ENCODE peak calls at places on chromosomes 16 and 17, in nine cellular contexts. One of them, this sample, is unnamed.

GRCh38 chr16:1438229-1439057 is 5.9 kb downstream of the CCDC154 start:
- DNase-seq in aorta: no peak
- DNase-seq in PC-9: no peak
- DNase-seq in naive thymus-derived CD8-positive, alpha-beta T cell: no peak
- DNase-seq in transverse colon: no peak
- DNase-seq in SK-N-SH: no peak
- DNase-seq in H54: no peak
- DNase-seq in prostate gland: no peak
- DNase-seq in stimulated activated CD8-positive, alpha-beta memory T cell treated with anti-CD3 and anti-CD28 coated beads, Interleukin-7, amount 100 ng/mL, for 24 hours: no peak
- DNase-seq in this sample: no peak

GRCh38 chr17:55458287-55458900 is 36.8 kb upstream of the MMD start:
- DNase-seq in aorta: no peak
- DNase-seq in PC-9: no peak
- DNase-seq in naive thymus-derived CD8-positive, alpha-beta T cell: no peak
- DNase-seq in transverse colon: no peak
- DNase-seq in SK-N-SH: no peak
- DNase-seq in H54: no peak
- DNase-seq in prostate gland: no peak
- DNase-seq in stimulated activated CD8-positive, alpha-beta memory T cell treated with anti-CD3 and anti-CD28 coated beads, Interleukin-7, amount 100 ng/mL, for 24 hours: no peak
- DNase-seq in this sample: no peak

GRCh38 chr17:48219605-48220004 is 112.0 kb downstream of the SNX11 start:
- DNase-seq in aorta: no peak
- DNase-seq in PC-9: no peak
- DNase-seq in naive thymus-derived CD8-positive, alpha-beta T cell: no peak
- DNase-seq in transverse colon: no peak
- DNase-seq in SK-N-SH: no peak
- DNase-seq in H54: no peak
- DNase-seq in prostate gland: no peak
- DNase-seq in stimulated activated CD8-positive, alpha-beta memory T cell treated with anti-CD3 and anti-CD28 coated beads, Interleukin-7, amount 100 ng/mL, for 24 hours: no peak
- DNase-seq in this sample: no peak

GRCh38 chr17:76726766-76727718 is at the start of gene METTL23:
- DNase-seq in aorta: peak; percentile 95
- DNase-seq in PC-9: no peak
- DNase-seq in naive thymus-derived CD8-positive, alpha-beta T cell: no peak
- DNase-seq in transverse colon: peak; percentile 90
- DNase-seq in SK-N-SH: peak; percentile 89
- DNase-seq in H54: no peak
- DNase-seq in prostate gland: peak; percentile 79
- DNase-seq in stimulated activated CD8-positive, alpha-beta memory T cell treated with anti-CD3 and anti-CD28 coated beads, Interleukin-7, amount 100 ng/mL, for 24 hours: peak; percentile 61
- DNase-seq in this sample: peak; percentile 40

GRCh38 chr17:17740627-17741237 is 59.5 kb downstream of the RAI1 start:
- DNase-seq in aorta: no peak
- DNase-seq in PC-9: no peak
- DNase-seq in naive thymus-derived CD8-positive, alpha-beta T cell: peak; percentile 62
- DNase-seq in transverse colon: no peak
- DNase-seq in SK-N-SH: no peak
- DNase-seq in H54: no peak
- DNase-seq in prostate gland: no peak
- DNase-seq in stimulated activated CD8-positive, alpha-beta memory T cell treated with anti-CD3 and anti-CD28 coated beads, Interleukin-7, amount 100 ng/mL, for 24 hours: no peak
- DNase-seq in this sample: no peak

GRCh38 chr17:17837966-17838962 is 1.5 kb upstream of the SREBF1 start:
- DNase-seq in aorta: no peak
- DNase-seq in PC-9: peak; percentile 69
- DNase-seq in naive thymus-derived CD8-positive, alpha-beta T cell: no peak
- DNase-seq in transverse colon: peak; percentile 64
- DNase-seq in SK-N-SH: no peak
- DNase-seq in H54: no peak
- DNase-seq in prostate gland: peak; percentile 72
- DNase-seq in stimulated activated CD8-positive, alpha-beta memory T cell treated with anti-CD3 and anti-CD28 coated beads, Interleukin-7, amount 100 ng/mL, for 24 hours: no peak
- DNase-seq in this sample: no peak

GRCh38 chr16:17744903-17745581 is 274.3 kb upstream of the XYLT1 start:
- DNase-seq in aorta: no peak
- DNase-seq in PC-9: no peak
- DNase-seq in naive thymus-derived CD8-positive, alpha-beta T cell: no peak
- DNase-seq in transverse colon: no peak
- DNase-seq in SK-N-SH: no peak
- DNase-seq in H54: no peak
- DNase-seq in prostate gland: no peak
- DNase-seq in stimulated activated CD8-positive, alpha-beta memory T cell treated with anti-CD3 and anti-CD28 coated beads, Interleukin-7, amount 100 ng/mL, for 24 hours: no peak
- DNase-seq in this sample: no peak

GRCh38 chr17:50003916-50004315 is 8.9 kb upstream of the DLX3 start:
- DNase-seq in aorta: peak; percentile 6
- DNase-seq in PC-9: no peak
- DNase-seq in naive thymus-derived CD8-positive, alpha-beta T cell: no peak
- DNase-seq in transverse colon: no peak
- DNase-seq in SK-N-SH: no peak
- DNase-seq in H54: no peak
- DNase-seq in prostate gland: no peak
- DNase-seq in stimulated activated CD8-positive, alpha-beta memory T cell treated with anti-CD3 and anti-CD28 coated beads, Interleukin-7, amount 100 ng/mL, for 24 hours: no peak
- DNase-seq in this sample: no peak

GRCh38 chr16:1903845-1904820 is 14.1 kb downstream of the HS3ST6 start:
- DNase-seq in aorta: peak; percentile 70
- DNase-seq in PC-9: no peak
- DNase-seq in naive thymus-derived CD8-positive, alpha-beta T cell: no peak
- DNase-seq in transverse colon: no peak
- DNase-seq in SK-N-SH: peak; percentile 37
- DNase-seq in H54: no peak
- DNase-seq in prostate gland: no peak
- DNase-seq in stimulated activated CD8-positive, alpha-beta memory T cell treated with anti-CD3 and anti-CD28 coated beads, Interleukin-7, amount 100 ng/mL, for 24 hours: no peak
- DNase-seq in this sample: no peak

GRCh38 chr16:2212362-2213324 is 2.0 kb upstream of the BRICD5 start:
- DNase-seq in aorta: no peak
- DNase-seq in PC-9: peak; percentile 85
- DNase-seq in naive thymus-derived CD8-positive, alpha-beta T cell: no peak
- DNase-seq in transverse colon: no peak
- DNase-seq in SK-N-SH: no peak
- DNase-seq in H54: no peak
- DNase-seq in prostate gland: peak; percentile 39
- DNase-seq in stimulated activated CD8-positive, alpha-beta memory T cell treated with anti-CD3 and anti-CD28 coated beads, Interleukin-7, amount 100 ng/mL, for 24 hours: no peak
- DNase-seq in this sample: peak; percentile 86

GRCh38 chr16:66427036-66427446 is at the start of gene BEAN1:
- DNase-seq in aorta: no peak
- DNase-seq in PC-9: no peak
- DNase-seq in naive thymus-derived CD8-positive, alpha-beta T cell: no peak
- DNase-seq in transverse colon: no peak
- DNase-seq in SK-N-SH: peak; percentile 86
- DNase-seq in H54: no peak
- DNase-seq in prostate gland: no peak
- DNase-seq in stimulated activated CD8-positive, alpha-beta memory T cell treated with anti-CD3 and anti-CD28 coated beads, Interleukin-7, amount 100 ng/mL, for 24 hours: no peak
- DNase-seq in this sample: peak; percentile 86

GRCh38 chr16:19014456-19014855 is 30.7 kb downstream of the TMC7 start:
- DNase-seq in aorta: no peak
- DNase-seq in PC-9: no peak
- DNase-seq in naive thymus-derived CD8-positive, alpha-beta T cell: no peak
- DNase-seq in transverse colon: peak; percentile 33
- DNase-seq in SK-N-SH: no peak
- DNase-seq in H54: no peak
- DNase-seq in prostate gland: no peak
- DNase-seq in stimulated activated CD8-positive, alpha-beta memory T cell treated with anti-CD3 and anti-CD28 coated beads, Interleukin-7, amount 100 ng/mL, for 24 hours: no peak
- DNase-seq in this sample: no peak

This sample was measured in 8988T.